ENCODE peak calls at places on chromosomes 4 and X, in five cellular contexts. W, F, U, I and J are unnamed samples.

GRCh38 chr4:85761803-85762202 is 286.9 kb downstream of the ARHGAP24 start:
- DNase-seq in W (no peak), U (no peak), F (no peak), I (peak), J (no peak)

GRCh38 chr4:109912706-109913621 is at the start of gene EGF:
- DNase-seq in W (peak), F (no peak), U (no peak), I (peak), J (no peak)

GRCh38 chrX:68721991-68722860 is 74.8 kb downstream of the STARD8 start:
- DNase-seq in W (no peak), U (peak), F (no peak), I (no peak), J (no peak)

GRCh38 chrX:66544181-66544580 is 94.7 kb downstream of the EDA2R start:
- DNase-seq in W (no peak), I (no peak), U (no peak), F (no peak), J (no peak)

GRCh38 chr4:166064706-166065105 is 191.7 kb downstream of the TLL1 start:
- DNase-seq in F (no peak), U (no peak), I (no peak), W (no peak), J (no peak)

GRCh38 chrX:24956828-24957227 is 58.9 kb downstream of the ARX start:
- DNase-seq in U (no peak), W (no peak), F (no peak), I (peak), J (no peak)

GRCh38 chrX:116667760-116668159 is 205.0 kb upstream of the CT83 start:
- DNase-seq in U (no peak), I (no peak), W (no peak), F (no peak), J (no peak)

GRCh38 chrX:150163956-150164726 is 199.0 kb upstream of the MAMLD1 start:
- DNase-seq in U (peak), W (no peak), F (no peak), I (no peak), J (no peak)

GRCh38 chr4:169147217-169147616 is 123.5 kb downstream of the SH3RF1 start:
- DNase-seq in W (no peak), F (no peak), I (peak), U (no peak), J (no peak)

GRCh38 chr4:150176559-150176958 is 98.3 kb downstream of the DCLK2 start:
- DNase-seq in I (peak), F (no peak), U (peak), W (no peak), J (no peak)

GRCh38 chrX:78375894-78376293 is 48.5 kb upstream of the CYSLTR1 start:
- DNase-seq in I (peak), F (peak), U (no peak), W (no peak), J (no peak)

GRCh38 chr4:27442146-27442545 is 581.5 kb downstream of the STIM2 start:
- DNase-seq in U (no peak), I (peak), W (no peak), F (no peak), J (no peak)

GRCh38 chr4:2753444-2753843 is 2.7 kb downstream of the TNIP2 start:
- DNase-seq in F (no peak), U (peak), I (no peak), W (no peak), J (no peak)

GRCh38 chr4:37793562-37793961 is 32.9 kb upstream of the PGM2 start:
- DNase-seq in F (peak), I (peak), U (no peak), W (peak), J (no peak)

GRCh38 chrX:43882294-43882681 is at the start of gene MAOB:
- DNase-seq in W (peak), F (peak), I (peak), U (no peak), J (no peak)

GRCh38 chr4:40484346-40484745 is 145.3 kb downstream of the RBM47 start:
- DNase-seq in F (no peak), I (no peak), W (no peak), U (no peak), J (no peak)

GRCh38 chr4:173270312-173271027 is 63.7 kb downstream of the HMGB2 start:
- DNase-seq in U (no peak), F (no peak), I (no peak), W (no peak), J (no peak)

GRCh38 chrX:65195621-65196020 is 219.4 kb upstream of the ZC4H2 start:
- DNase-seq in F (no peak), W (no peak), U (no peak), I (no peak), J (no peak)

GRCh38 chr4:170374770-170375169 is 285.0 kb upstream of the AADAT start:
- DNase-seq in I (peak), W (peak), F (peak), U (peak), J (no peak)

GRCh38 chrX:85084770-85085393 is 81.2 kb downstream of the APOOL start:
- DNase-seq in U (peak), F (peak), I (peak), W (peak), J (no peak)

GRCh38 chr4:71338846-71339593 is at the start of gene SLC4A4:
- DNase-seq in U (peak), I (peak), F (peak), W (no peak), J (no peak)

GRCh38 chr4:181792641-181793612 is 450.3 kb upstream of the TENM3 start:
- DNase-seq in W (peak), I (no peak), F (no peak), U (no peak), J (no peak)

GRCh38 chr4:155400893-155401292 is 24.1 kb upstream of the MAP9 start:
- DNase-seq in W (no peak), U (no peak), I (no peak), F (no peak), J (no peak)

GRCh38 chr4:154076921-154077320 is 288.0 kb upstream of the SFRP2 start:
- DNase-seq in W (no peak), I (peak), U (no peak), F (no peak), J (no peak)

GRCh38 chrX:120016068-120016441 is 61.4 kb downstream of the RHOXF2B start:
- DNase-seq in I (no peak), F (no peak), U (no peak), W (no peak), J (no peak)

GRCh38 chrX:884091-884490 is 253.5 kb downstream of the SHOX start:
- DNase-seq in W (no peak), F (no peak), U (no peak), I (no peak), J (no peak)

GRCh38 chr4:10462876-10463275 is 5.7 kb upstream of the ZNF518B start:
- DNase-seq in I (no peak), F (no peak), W (no peak), U (peak), J (no peak)

GRCh38 chrX:32678487-32678886 is 532.9 kb downstream of the DMD start:
- DNase-seq in F (no peak), W (no peak), I (no peak), U (no peak), J (no peak)

GRCh38 chr4:38785901-38786402 is 3.2 kb upstream of the TLR10 start:
- DNase-seq in I (no peak), W (no peak), U (no peak), F (no peak), J (no peak)

GRCh38 chr4:1939664-1940509 is 68.7 kb downstream of the NSD2 start:
- DNase-seq in W (no peak), I (peak), F (no peak), U (peak), J (no peak)

DNA sequence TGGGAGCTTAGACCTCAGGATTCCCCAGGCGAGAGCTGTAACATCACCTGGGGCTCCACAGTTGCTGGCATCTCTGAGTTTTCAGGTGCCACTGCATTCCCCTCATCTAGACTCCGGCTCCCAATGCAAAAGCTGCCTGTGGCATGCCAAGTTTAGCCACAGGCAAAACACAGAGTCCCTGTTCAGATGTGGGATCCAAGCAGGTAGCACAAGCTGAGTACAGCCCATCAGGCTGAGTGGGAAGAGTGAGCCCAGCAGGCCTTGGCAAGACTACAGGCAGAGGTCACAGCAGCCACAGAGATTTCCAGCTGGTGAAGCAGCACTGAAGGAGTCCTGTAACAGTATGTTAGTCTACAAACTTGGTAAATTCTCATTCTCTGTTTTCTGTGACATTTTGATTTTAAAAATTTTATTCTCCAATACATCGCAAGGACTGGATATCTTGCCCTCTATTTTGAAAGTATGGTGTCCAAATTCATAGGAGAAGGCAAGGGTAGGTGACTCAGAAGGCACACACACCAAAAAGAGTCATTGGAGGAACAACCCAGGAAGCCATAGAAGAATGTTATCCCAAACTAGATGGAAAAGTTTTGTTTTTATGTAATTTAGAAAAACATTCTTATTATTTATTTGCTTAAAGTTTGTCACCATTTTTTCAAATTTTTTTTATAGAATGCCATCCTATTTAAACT is 13.6 kb upstream of the CXCL2 start:
- DNase-seq in U (no peak), I (peak), W (no peak), F (no peak), J (no peak)
- H3K27ac ChIP-seq in U (peak), I (peak), W (no peak), F (no peak), J (no peak)

GRCh38 chr4:26022346-26022891 is 108.4 kb downstream of the SMIM20 start:
- DNase-seq in I (peak), F (no peak), U (peak), W (no peak), J (no peak)
- H3K27ac ChIP-seq in I (peak), F (no peak), U (peak), W (no peak), J (no peak)

GRCh38 chr4:6472387-6473263 is at the start of gene PPP2R2C:
- DNase-seq in F (no peak), I (no peak), W (peak), U (peak), J (no peak)
- H3K27ac ChIP-seq in F (no peak), I (no peak), W (no peak), U (no peak), J (no peak)

DNA sequence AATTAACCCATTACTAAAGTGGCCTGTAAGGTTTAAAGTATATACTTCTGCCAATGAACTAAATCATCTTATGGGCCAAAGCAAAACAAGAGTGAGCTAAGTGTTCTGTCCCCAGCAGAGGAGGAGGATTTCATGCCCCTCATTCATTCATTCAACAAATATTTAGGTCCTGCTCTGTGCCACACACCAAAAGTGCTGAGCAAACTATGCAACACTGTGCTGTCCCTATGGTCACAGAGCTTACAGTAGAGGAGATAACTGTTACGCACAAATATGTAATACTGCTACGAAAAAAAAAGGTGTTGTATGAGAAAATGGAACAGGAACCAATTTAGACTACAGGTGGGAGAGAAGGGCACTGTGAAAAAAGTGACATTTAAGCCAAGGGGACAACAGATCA is 1.7 kb downstream of the SH3KBP1 start:
- DNase-seq in I (no peak), U (no peak), F (no peak), W (no peak), J (no peak)
- H3K27ac ChIP-seq in I (no peak), U (no peak), F (no peak), W (no peak), J (no peak)

DNA sequence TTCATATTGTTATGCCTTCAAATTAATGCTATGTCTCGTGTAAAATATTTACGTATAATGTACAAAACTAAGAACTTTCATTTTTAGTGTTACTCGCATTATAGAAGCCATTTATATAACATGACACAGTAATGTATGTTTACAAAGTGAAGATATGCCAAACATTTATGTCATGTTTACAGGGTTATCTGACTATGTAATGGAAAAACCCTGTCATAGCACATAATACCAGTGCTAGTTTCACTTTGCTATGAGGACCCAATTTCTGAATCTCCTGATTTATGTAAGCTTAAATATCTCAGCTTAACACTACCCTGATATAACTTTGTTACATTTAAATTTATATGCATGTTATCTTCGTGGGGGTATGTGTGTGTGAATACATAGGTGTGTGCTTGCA is 233.1 kb downstream of the FAT4 start:
- DNase-seq in W (no peak), I (peak), U (no peak), F (no peak), J (no peak)
- H3K27ac ChIP-seq in W (no peak), I (no peak), U (no peak), F (no peak), J (no peak)

DNA sequence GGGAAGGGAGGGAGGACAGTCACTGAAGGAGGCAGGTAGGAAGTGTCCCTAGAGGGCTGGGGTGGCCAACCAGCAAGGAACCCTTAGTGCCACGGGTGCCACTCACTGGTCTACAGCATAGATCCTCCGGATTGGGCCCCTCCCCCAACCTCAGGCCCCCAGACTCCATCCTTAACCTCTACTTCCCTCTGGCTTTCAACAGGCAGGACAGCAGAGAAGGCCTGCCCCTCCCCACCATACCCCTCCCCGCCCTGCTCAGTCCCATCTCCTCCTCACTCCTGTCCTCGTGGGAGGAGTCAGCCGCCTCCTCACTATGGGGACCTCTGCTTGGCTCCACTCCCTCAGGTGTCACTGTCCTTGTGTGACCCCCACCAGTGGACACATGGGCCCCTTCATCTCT is 77.7 kb upstream of the PSAPL1 start:
- DNase-seq in W (no peak), I (no peak), F (no peak), U (no peak), J (no peak)
- H3K27ac ChIP-seq in W (no peak), I (no peak), F (no peak), U (no peak), J (no peak)

GRCh38 chr4:55080174-55080865 is 45.1 kb downstream of the KDR start:
- DNase-seq in F (no peak), U (no peak), W (no peak), I (peak), J (no peak)
- H3K27ac ChIP-seq in F (no peak), U (no peak), W (no peak), I (peak), J (no peak)